ENCODE peak calls at places on chromosomes 6 and 20, in six cellular contexts. One of them, this sample, is unnamed.

GRCh38 chr6:166725571-166725970 is 98.5 kb upstream of the RPS6KA2 start:
- DNase-seq in neuronal stem cell: no peak
- DNase-seq in mesendoderm: no peak
- DNase-seq in IMR-90: no peak
- DNase-seq in trophoblast cell: no peak
- DNase-seq in H1: no peak
- DNase-seq in this sample: no peak

GRCh38 chr20:21240394-21240793 is 62.7 kb upstream of the XRN2 start:
- DNase-seq in neuronal stem cell: no peak
- DNase-seq in mesendoderm: peak; percentile 32
- DNase-seq in IMR-90: no peak
- DNase-seq in trophoblast cell: no peak
- DNase-seq in H1: no peak
- DNase-seq in this sample: no peak

GRCh38 chr6:28335564-28336283 is at the start of gene ZSCAN31:
- DNase-seq in neuronal stem cell: peak; percentile 90
- DNase-seq in mesendoderm: peak; percentile 99
- DNase-seq in IMR-90: peak; percentile 99
- DNase-seq in trophoblast cell: peak; percentile 98
- DNase-seq in H1: peak; percentile 95
- DNase-seq in this sample: peak; percentile 99

GRCh38 chr20:53077373-53078205 is 105.4 kb downstream of the TSHZ2 start:
- DNase-seq in neuronal stem cell: no peak
- DNase-seq in mesendoderm: no peak
- DNase-seq in IMR-90: no peak
- DNase-seq in trophoblast cell: no peak
- DNase-seq in H1: no peak
- DNase-seq in this sample: peak; percentile 53

GRCh38 chr6:70973591-70973990 is 16.7 kb upstream of the B3GAT2 start:
- DNase-seq in neuronal stem cell: no peak
- DNase-seq in mesendoderm: no peak
- DNase-seq in IMR-90: no peak
- DNase-seq in trophoblast cell: no peak
- DNase-seq in H1: no peak
- DNase-seq in this sample: no peak

GRCh38 chr6:130559166-130559565 is 193.3 kb downstream of the TMEM200A start:
- DNase-seq in neuronal stem cell: no peak
- DNase-seq in mesendoderm: no peak
- DNase-seq in IMR-90: no peak
- DNase-seq in trophoblast cell: no peak
- DNase-seq in H1: no peak
- DNase-seq in this sample: no peak

GRCh38 chr6:90406142-90406794 is 109.6 kb upstream of the BACH2 start:
- DNase-seq in neuronal stem cell: no peak
- DNase-seq in mesendoderm: no peak
- DNase-seq in IMR-90: peak; percentile 80
- DNase-seq in trophoblast cell: peak; percentile 31
- DNase-seq in H1: no peak
- DNase-seq in this sample: peak; percentile 50

GRCh38 chr6:36818741-36819140 is 20.5 kb downstream of the CPNE5 start:
- DNase-seq in neuronal stem cell: no peak
- DNase-seq in mesendoderm: no peak
- DNase-seq in IMR-90: no peak
- DNase-seq in trophoblast cell: no peak
- DNase-seq in H1: no peak
- DNase-seq in this sample: no peak

GRCh38 chr20:40945754-40946451 is 82.7 kb upstream of the TOP1 start:
- DNase-seq in neuronal stem cell: peak; percentile 65
- DNase-seq in mesendoderm: peak; percentile 86
- DNase-seq in IMR-90: peak; percentile 52
- DNase-seq in trophoblast cell: peak; percentile 52
- DNase-seq in H1: peak; percentile 36
- DNase-seq in this sample: peak; percentile 50

GRCh38 chr6:40930045-40930444 is 109.0 kb downstream of the UNC5CL start:
- DNase-seq in neuronal stem cell: no peak
- DNase-seq in mesendoderm: no peak
- DNase-seq in IMR-90: no peak
- DNase-seq in trophoblast cell: no peak
- DNase-seq in H1: no peak
- DNase-seq in this sample: no peak

GRCh38 chr6:140043762-140044378 is 669.4 kb upstream of the CITED2 start:
- DNase-seq in neuronal stem cell: no peak
- DNase-seq in mesendoderm: no peak
- DNase-seq in IMR-90: peak; percentile 53
- DNase-seq in trophoblast cell: no peak
- DNase-seq in H1: no peak
- DNase-seq in this sample: peak; percentile 58

GRCh38 chr6:163565140-163565539 is 150.6 kb downstream of the QKI start:
- DNase-seq in neuronal stem cell: no peak
- DNase-seq in mesendoderm: no peak
- DNase-seq in IMR-90: peak; percentile 56
- DNase-seq in trophoblast cell: no peak
- DNase-seq in H1: no peak
- DNase-seq in this sample: peak; percentile 84

GRCh38 chr6:328184-328670 is 35.9 kb downstream of the DUSP22 start:
- DNase-seq in neuronal stem cell: no peak
- DNase-seq in mesendoderm: no peak
- DNase-seq in IMR-90: peak; percentile 92
- DNase-seq in trophoblast cell: no peak
- DNase-seq in H1: no peak
- DNase-seq in this sample: peak; percentile 88

GRCh38 chr6:37483917-37484785 is 15.5 kb downstream of the CCDC167 start:
- DNase-seq in neuronal stem cell: peak; percentile 61
- DNase-seq in mesendoderm: peak; percentile 48
- DNase-seq in IMR-90: peak; percentile 29
- DNase-seq in trophoblast cell: peak; percentile 18
- DNase-seq in H1: peak; percentile 23
- DNase-seq in this sample: peak; percentile 41

GRCh38 chr6:96789871-96790270 is 47.4 kb downstream of the GPR63 start:
- DNase-seq in neuronal stem cell: no peak
- DNase-seq in mesendoderm: no peak
- DNase-seq in IMR-90: no peak
- DNase-seq in trophoblast cell: no peak
- DNase-seq in H1: no peak
- DNase-seq in this sample: no peak

GRCh38 chr6:35388023-35388422 is 45.7 kb downstream of the PPARD start:
- DNase-seq in neuronal stem cell: no peak
- DNase-seq in mesendoderm: no peak
- DNase-seq in IMR-90: no peak
- DNase-seq in trophoblast cell: no peak
- DNase-seq in H1: no peak
- DNase-seq in this sample: no peak

GRCh38 chr6:165849539-165850430 is 186.7 kb upstream of the PDE10A start:
- DNase-seq in neuronal stem cell: no peak
- DNase-seq in mesendoderm: no peak
- DNase-seq in IMR-90: no peak
- DNase-seq in trophoblast cell: no peak
- DNase-seq in H1: no peak
- DNase-seq in this sample: no peak

GRCh38 chr6:166206066-166206465 is 38.4 kb upstream of the TBXT start:
- DNase-seq in neuronal stem cell: no peak
- DNase-seq in mesendoderm: no peak
- DNase-seq in IMR-90: peak; percentile 7
- DNase-seq in trophoblast cell: no peak
- DNase-seq in H1: no peak
- DNase-seq in this sample: no peak

GRCh38 chr6:102085257-102085656 is 691.7 kb downstream of the GRIK2 start:
- DNase-seq in neuronal stem cell: no peak
- DNase-seq in mesendoderm: peak; percentile 33
- DNase-seq in IMR-90: peak; percentile 29
- DNase-seq in trophoblast cell: no peak
- DNase-seq in H1: no peak
- DNase-seq in this sample: peak; percentile 44

GRCh38 chr6:14310955-14311354 is 193.4 kb downstream of the CD83 start:
- DNase-seq in neuronal stem cell: no peak
- DNase-seq in mesendoderm: peak; percentile 85
- DNase-seq in IMR-90: no peak
- DNase-seq in trophoblast cell: peak; percentile 42
- DNase-seq in H1: no peak
- DNase-seq in this sample: peak; percentile 67

GRCh38 chr6:4010682-4011081 is 68.3 kb downstream of the FAM217A start:
- DNase-seq in neuronal stem cell: no peak
- DNase-seq in mesendoderm: no peak
- DNase-seq in IMR-90: no peak
- DNase-seq in trophoblast cell: no peak
- DNase-seq in H1: no peak
- DNase-seq in this sample: no peak

DNA sequence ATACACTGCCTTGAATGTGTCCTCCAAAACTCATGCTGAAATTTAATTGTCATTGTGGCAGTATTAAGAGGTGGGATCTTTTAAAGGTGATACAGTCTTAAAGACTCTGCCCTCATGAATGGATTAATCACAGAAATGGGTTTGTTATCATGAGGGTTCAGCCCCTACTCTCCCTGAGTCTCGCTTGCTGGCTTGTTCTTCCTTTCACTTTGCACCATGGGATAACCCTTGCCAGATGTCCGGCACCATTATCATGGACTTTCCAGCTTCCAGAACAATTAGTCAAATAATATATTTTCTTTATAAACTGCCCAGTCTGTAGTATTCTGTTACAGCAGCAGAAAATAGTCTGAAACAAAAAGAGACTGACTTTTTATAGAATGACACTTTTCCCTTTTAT is 67.9 kb upstream of the TENT5A start:
- DNase-seq in neuronal stem cell: no peak
- DNase-seq in mesendoderm: no peak
- DNase-seq in IMR-90: no peak
- DNase-seq in trophoblast cell: no peak
- DNase-seq in H1: no peak
- DNase-seq in this sample: no peak
- H3K4me2 ChIP-seq in neuronal stem cell: no peak overlapping the region
- H3K4me2 ChIP-seq in mesendoderm: no peak overlapping the region
- H3K4me2 ChIP-seq in IMR-90: peak overlapping the region; percentile 46
- H3K4me2 ChIP-seq in trophoblast cell: no peak overlapping the region
- H3K4me2 ChIP-seq in H1: no peak overlapping the region
- H3K4me2 ChIP-seq in this sample: no peak overlapping the region

GRCh38 chr20:31664696-31665354 is 27.1 kb downstream of the COX4I2 start:
- DNase-seq in neuronal stem cell: no peak
- DNase-seq in mesendoderm: no peak
- DNase-seq in IMR-90: no peak
- DNase-seq in trophoblast cell: no peak
- DNase-seq in H1: no peak
- DNase-seq in this sample: no peak
- H3K36me3 ChIP-seq in neuronal stem cell: peaks cover 9% of the 10 kb centered on the region
- H3K36me3 ChIP-seq in mesendoderm: no peaks in the 10 kb centered on the region
- H3K36me3 ChIP-seq in IMR-90: peaks cover 20% of the 10 kb centered on the region
- H3K36me3 ChIP-seq in trophoblast cell: peaks cover 15% of the 10 kb centered on the region
- H3K36me3 ChIP-seq in H1: no peaks in the 10 kb centered on the region
- H3K36me3 ChIP-seq in this sample: peaks cover 55% of the 10 kb centered on the region

DNA sequence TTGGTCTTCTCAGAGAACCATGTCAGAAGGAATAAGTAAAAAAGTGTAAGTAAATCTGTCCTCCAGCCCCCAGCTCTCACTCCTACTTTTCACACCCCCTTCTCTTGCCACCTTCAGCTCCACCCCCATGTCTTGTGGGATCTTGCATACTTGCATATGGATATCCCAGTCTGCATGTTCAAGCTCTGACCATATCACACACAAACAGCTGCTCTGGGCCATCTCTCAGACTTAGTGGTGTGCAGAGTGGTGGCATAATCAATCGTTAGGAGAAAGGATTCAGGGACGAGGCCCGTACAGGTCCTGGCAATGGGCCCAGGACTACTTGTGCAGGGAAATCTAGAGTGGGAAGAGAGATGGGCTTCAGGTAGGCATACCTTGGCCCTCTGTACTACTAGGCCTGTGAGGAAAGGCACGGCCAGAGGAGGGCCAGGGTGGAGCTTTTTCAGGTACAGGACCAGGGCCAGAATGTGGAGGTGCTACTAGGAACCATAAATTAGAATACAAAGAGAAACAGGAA is 112.0 kb upstream of the SGK1 start:
- DNase-seq in neuronal stem cell: no peak
- DNase-seq in mesendoderm: no peak
- DNase-seq in IMR-90: no peak
- DNase-seq in trophoblast cell: no peak
- DNase-seq in H1: no peak
- DNase-seq in this sample: no peak
- H3K79me1 ChIP-seq in neuronal stem cell: no peaks in the 10 kb centered on the region
- H3K79me1 ChIP-seq in mesendoderm: no peaks in the 10 kb centered on the region
- H3K79me1 ChIP-seq in IMR-90: no peaks in the 10 kb centered on the region
- H3K79me1 ChIP-seq in trophoblast cell: no peaks in the 10 kb centered on the region
- H3K79me1 ChIP-seq in H1: no peaks in the 10 kb centered on the region
- H3K79me1 ChIP-seq in this sample: no peaks in the 10 kb centered on the region

GRCh38 chr6:106764353-106764980 is 135.1 kb downstream of the QRSL1 start:
- DNase-seq in neuronal stem cell: no peak
- DNase-seq in mesendoderm: no peak
- DNase-seq in IMR-90: no peak
- DNase-seq in trophoblast cell: no peak
- DNase-seq in H1: no peak
- DNase-seq in this sample: no peak

GRCh38 chr6:106765496-106765895 is 136.1 kb downstream of the QRSL1 start:
- DNase-seq in neuronal stem cell: no peak
- DNase-seq in mesendoderm: no peak
- DNase-seq in IMR-90: no peak
- DNase-seq in trophoblast cell: no peak
- DNase-seq in H1: no peak
- DNase-seq in this sample: no peak

GRCh38 chr6:106766201-106766600 is 136.8 kb downstream of the QRSL1 start:
- DNase-seq in neuronal stem cell: no peak
- DNase-seq in mesendoderm: no peak
- DNase-seq in IMR-90: no peak
- DNase-seq in trophoblast cell: no peak
- DNase-seq in H1: no peak
- DNase-seq in this sample: no peak

GRCh38 chr6:106770081-106770480 is 140.7 kb downstream of the QRSL1 start:
- DNase-seq in neuronal stem cell: no peak
- DNase-seq in mesendoderm: no peak
- DNase-seq in IMR-90: no peak
- DNase-seq in trophoblast cell: no peak
- DNase-seq in H1: no peak
- DNase-seq in this sample: no peak

GRCh38 chr6:106767271-106767670 is 137.9 kb downstream of the QRSL1 start:
- DNase-seq in neuronal stem cell: no peak
- DNase-seq in mesendoderm: no peak
- DNase-seq in IMR-90: no peak
- DNase-seq in trophoblast cell: no peak
- DNase-seq in H1: no peak
- DNase-seq in this sample: no peak
- H3K4me2 ChIP-seq in neuronal stem cell: no peak overlapping the region
- H3K4me2 ChIP-seq in mesendoderm: no peak overlapping the region
- H3K4me2 ChIP-seq in IMR-90: no peak overlapping the region
- H3K4me2 ChIP-seq in trophoblast cell: no peak overlapping the region
- H3K4me2 ChIP-seq in H1: no peak overlapping the region
- H3K4me2 ChIP-seq in this sample: no peak overlapping the region

GRCh38 chr6:52506502-52506875 is 70.4 kb downstream of the TRAM2 start:
- DNase-seq in neuronal stem cell: no peak
- DNase-seq in mesendoderm: no peak
- DNase-seq in IMR-90: no peak
- DNase-seq in trophoblast cell: no peak
- DNase-seq in H1: no peak
- DNase-seq in this sample: no peak
- H3K36me3 ChIP-seq in neuronal stem cell: peaks cover 32% of the 10 kb centered on the region
- H3K36me3 ChIP-seq in mesendoderm: peaks cover 4% of the 10 kb centered on the region
- H3K36me3 ChIP-seq in IMR-90: peaks cover 86% of the 10 kb centered on the region
- H3K36me3 ChIP-seq in trophoblast cell: peaks cover 50% of the 10 kb centered on the region
- H3K36me3 ChIP-seq in H1: peaks cover 31% of the 10 kb centered on the region
- H3K36me3 ChIP-seq in this sample: peaks cover 93% of the 10 kb centered on the region

DNA sequence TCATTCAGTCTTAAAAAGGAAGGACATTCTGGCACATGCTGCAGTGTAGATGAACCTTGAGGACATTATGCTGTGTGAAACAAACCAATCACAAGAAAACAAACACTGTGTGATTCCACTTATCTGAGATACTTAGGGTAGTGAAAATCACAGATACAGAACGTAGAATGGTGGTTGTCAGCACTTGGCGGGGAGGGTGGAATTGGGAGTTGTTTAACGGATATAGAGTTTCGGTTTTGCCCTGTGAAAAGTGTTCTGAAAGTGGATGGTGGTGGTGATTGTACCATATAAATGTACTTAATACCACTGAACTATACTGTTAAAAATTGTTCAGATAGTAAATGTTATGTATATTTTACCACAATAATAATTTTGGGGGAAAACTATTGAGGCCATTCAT is 18.4 kb downstream of the KAT14 start:
- DNase-seq in neuronal stem cell: no peak
- DNase-seq in mesendoderm: no peak
- DNase-seq in IMR-90: no peak
- DNase-seq in trophoblast cell: no peak
- DNase-seq in H1: no peak
- DNase-seq in this sample: no peak
- H3K79me1 ChIP-seq in neuronal stem cell: no peaks in the 10 kb centered on the region
- H3K79me1 ChIP-seq in mesendoderm: no peaks in the 10 kb centered on the region
- H3K79me1 ChIP-seq in IMR-90: peaks cover 3% of the 10 kb centered on the region
- H3K79me1 ChIP-seq in trophoblast cell: no peaks in the 10 kb centered on the region
- H3K79me1 ChIP-seq in H1: no peaks in the 10 kb centered on the region
- H3K79me1 ChIP-seq in this sample: peaks cover 4% of the 10 kb centered on the region